ENCODE peak calls at places on chromosome 4, in seven cellular contexts. M is activated gamma-delta T cell treated with Interleukin-2 at 50 U/mL for 16 hours; J is T-cell; D is activated T-helper 1 cell treated with Interleukin-2 at 50 U/mL for 16 hours; Q is putamen; C is stimulated activated CD8-positive, alpha-beta memory T cell treated with anti-CD3 and anti-CD28 coated beads, Interleukin-15, amount 100 ng/mL, for 4 hours; H is trophoblast cell. F is an unnamed sample.

GRCh38 chr4:3266076-3266475 is 17.1 kb downstream of the MSANTD1 start:
- DNase-seq in M (no peak), J (no peak), D (no peak), Q (no peak), C (no peak), H (no peak), F (no peak)

GRCh38 chr4:64146030-64146429 is 263.2 kb downstream of the TECRL start:
- DNase-seq in M (no peak), J (no peak), D (no peak), Q (no peak), C (no peak), H (peak; percentile 35), F (no peak)

GRCh38 chr4:83618431-83618830 is 82.5 kb downstream of the GPAT3 start:
- DNase-seq in M (no peak), J (no peak), D (no peak), Q (no peak), C (no peak), H (peak; percentile 91), F (no peak)

GRCh38 chr4:147078362-147078761 is 132.7 kb upstream of the TTC29 start:
- DNase-seq in M (no peak), J (no peak), D (no peak), Q (no peak), C (no peak), H (no peak), F (no peak)

GRCh38 chr4:116358633-116359222 is 726.6 kb downstream of the TRAM1L1 start:
- DNase-seq in M (peak; percentile 20), J (no peak), D (no peak), Q (peak; percentile 2), C (no peak), H (peak; percentile 78), F (peak; percentile 73)

GRCh38 chr4:3340703-3341088 is 47.9 kb downstream of the RGS12 start:
- DNase-seq in M (no peak), J (no peak), D (no peak), Q (no peak), C (no peak), H (no peak), F (no peak)

GRCh38 chr4:6416518-6417286 is 55.7 kb downstream of the PPP2R2C start:
- DNase-seq in M (no peak), J (no peak), D (no peak), Q (peak; percentile 67), C (no peak), H (no peak), F (no peak)

GRCh38 chr4:4714330-4714729 is 145.1 kb upstream of the MSX1 start:
- DNase-seq in M (no peak), J (no peak), D (no peak), Q (no peak), C (no peak), H (no peak), F (no peak)

GRCh38 chr4:52983563-52984303 is 121.6 kb downstream of the RASL11B start:
- DNase-seq in M (no peak), J (no peak), D (no peak), Q (peak; percentile 49), C (no peak), H (peak; percentile 48), F (no peak)

GRCh38 chr4:77336411-77337142 is 179.6 kb downstream of the CCNG2 start:
- DNase-seq in M (no peak), J (no peak), D (no peak), Q (no peak), C (no peak), H (no peak), F (no peak)

GRCh38 chr4:99504804-99505502 is 5.9 kb upstream of the C4orf17 start:
- DNase-seq in M (no peak), J (no peak), D (no peak), Q (no peak), C (no peak), H (no peak), F (no peak)

GRCh38 chr4:182306792-182307507 is 63.7 kb downstream of the TENM3 start:
- DNase-seq in M (no peak), J (no peak), D (no peak), Q (no peak), C (no peak), H (peak; percentile 7), F (no peak)

GRCh38 chr4:176547005-176547404 is 227.2 kb downstream of the SPCS3 start:
- DNase-seq in M (no peak), J (no peak), D (no peak), Q (no peak), C (no peak), H (no peak), F (no peak)

GRCh38 chr4:143481361-143481760 is 32.1 kb upstream of the SMARCA5 start:
- DNase-seq in M (no peak), J (no peak), D (no peak), Q (no peak), C (no peak), H (no peak), F (no peak)

GRCh38 chr4:80197132-80197573 is at the start of gene PRDM8:
- DNase-seq in M (no peak), J (peak; percentile 45), D (no peak), Q (peak; percentile 85), C (no peak), H (no peak), F (peak; percentile 66)

GRCh38 chr4:110195561-110196205 is 2.7 kb downstream of the ELOVL6 start:
- DNase-seq in M (peak; percentile 3), J (no peak), D (no peak), Q (peak; percentile 13), C (no peak), H (no peak), F (no peak)

GRCh38 chr4:156686120-156686519 is 285.5 kb downstream of the PDGFC start:
- DNase-seq in M (no peak), J (no peak), D (no peak), Q (no peak), C (no peak), H (no peak), F (no peak)